ENCODE peak calls at places on chromosomes 5 and 9, in five cellular contexts. Y is neuronal stem cell, Q is H1, D is mesendoderm, O is IMR-90. B is an unnamed sample.

GRCh38 chr9:133125706-133126696 is 5.0 kb upstream of the RALGDS start:
- DNase-seq in Y (no peak), Q (no peak), D (no peak), O (peak), B (no peak)

GRCh38 chr5:96880402-96881164 is 4.3 kb downstream of the ERAP2 start:
- DNase-seq in Y (no peak), Q (no peak), D (no peak), O (peak), B (no peak)

GRCh38 chr5:96572864-96573512 is 89.2 kb upstream of the CAST start:
- DNase-seq in Y (no peak), Q (no peak), D (no peak), O (peak), B (no peak)

GRCh38 chr5:82396871-82397514 is 118.8 kb upstream of the RPS23 start:
- DNase-seq in Y (no peak), Q (no peak), D (no peak), O (peak), B (no peak)

GRCh38 chr9:20513126-20513913 is 109.0 kb downstream of the MLLT3 start:
- DNase-seq in Y (no peak), Q (no peak), D (no peak), O (peak), B (no peak)

GRCh38 chr9:108746864-108747263 is 108.9 kb downstream of the ACTL7B start:
- DNase-seq in Y (no peak), Q (no peak), D (no peak), O (no peak), B (no peak)

GRCh38 chr9:69364510-69365150 is 39.6 kb downstream of the ENTREP1 start:
- DNase-seq in Y (no peak), Q (no peak), D (no peak), O (no peak), B (no peak)

GRCh38 chr5:164027738-164028137 is 522.3 kb downstream of the MAT2B start:
- DNase-seq in Y (no peak), Q (no peak), D (no peak), O (peak), B (no peak)

DNA sequence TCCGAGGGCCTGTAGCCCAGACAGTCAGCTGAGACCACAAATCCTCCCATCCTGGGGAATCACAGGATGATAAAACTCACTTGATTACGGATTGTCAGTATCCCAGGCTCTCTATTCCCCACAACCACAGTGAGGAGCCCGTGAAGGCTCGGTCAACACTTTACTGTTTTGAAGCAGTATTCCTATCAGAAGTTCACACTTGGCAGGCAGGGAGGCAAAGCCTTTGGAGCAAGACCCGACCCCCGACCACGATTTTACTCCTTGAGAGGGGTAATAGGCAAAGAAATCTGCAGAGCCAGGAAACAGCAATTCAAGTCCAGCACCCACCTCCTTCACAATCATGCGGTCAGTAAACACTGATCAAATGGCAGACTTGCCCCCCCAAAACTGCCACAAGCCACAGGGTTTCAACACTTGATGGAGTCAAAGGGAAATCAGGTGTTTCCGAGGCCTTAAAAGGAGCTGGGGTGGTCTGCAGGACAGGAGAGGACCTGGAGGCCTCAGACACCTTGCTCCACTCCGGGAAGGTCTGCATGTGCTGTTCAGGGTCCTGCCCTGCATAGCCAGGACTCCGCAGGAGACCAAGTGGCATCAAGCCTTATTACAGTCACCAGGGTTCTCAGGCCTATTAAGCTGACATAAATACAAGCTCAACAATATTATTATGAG is 25.2 kb downstream of the BICD2 start:
- DNase-seq in Y (no peak), Q (no peak), D (no peak), O (no peak), B (no peak)
- H3K23ac ChIP-seq in Y (no peak), Q (no peak), D (no peak), O (no peak), B (no peak)

GRCh38 chr9:134350416-134350994 is 24.2 kb downstream of the RXRA start:
- DNase-seq in Y (no peak), Q (no peak), D (no peak), O (no peak), B (no peak)
- H3K18ac ChIP-seq in Y (peak), Q (no peak), D (no peak), O (no peak), B (no peak)

DNA sequence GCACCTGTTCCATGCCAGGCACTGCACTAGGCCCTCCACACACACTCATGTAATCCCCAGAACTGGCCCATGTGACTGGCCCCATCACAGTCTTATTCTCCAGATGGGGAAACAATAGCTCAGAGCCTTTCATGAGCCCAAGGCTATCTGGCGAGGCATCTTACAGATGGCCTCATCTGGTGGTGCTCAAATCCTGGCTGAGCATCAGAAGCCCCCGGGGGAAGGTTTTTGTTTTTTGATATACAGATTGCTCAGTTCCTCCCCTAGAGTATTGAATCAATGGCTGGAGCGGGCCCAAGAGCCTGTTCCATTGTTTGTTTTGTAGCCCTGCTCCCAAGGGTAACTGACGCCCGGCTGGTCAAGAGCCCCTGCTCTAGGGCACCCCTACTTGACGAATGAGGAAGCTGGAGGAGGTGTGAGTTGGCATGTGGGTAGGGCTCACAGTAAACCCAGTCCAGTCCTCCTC is 145.3 kb upstream of the RAPGEF1 start:
- DNase-seq in Y (no peak), Q (no peak), D (no peak), O (no peak), B (no peak)
- H3K23ac ChIP-seq in Y (no peak), Q (no peak), D (no peak), O (no peak), B (no peak)

GRCh38 chr9:81562221-81563019 is 126.9 kb downstream of the TLE1 start:
- DNase-seq in Y (no peak), Q (no peak), D (no peak), O (peak), B (no peak)
- H3K18ac ChIP-seq in Y (no peak), Q (no peak), D (no peak), O (peak), B (no peak)

GRCh38 chr9:100295240-100295639 is 57.5 kb downstream of the TEX10 start:
- DNase-seq in Y (no peak), Q (no peak), D (no peak), O (no peak), B (no peak)
- H3K23ac ChIP-seq in Y (no peak), Q (no peak), D (no peak), O (no peak), B (no peak)

GRCh38 chr9:27362447-27363210 is 65.7 kb upstream of the EQTN start:
- DNase-seq in Y (no peak), Q (no peak), D (no peak), O (no peak), B (no peak)
- H3K18ac ChIP-seq in Y (no peak), Q (no peak), D (no peak), O (no peak), B (no peak)

GRCh38 chr5:40780199-40780598 is 18.0 kb downstream of the PRKAA1 start:
- DNase-seq in Y (no peak), Q (no peak), D (no peak), O (no peak), B (no peak)
- H3K23ac ChIP-seq in Y (no peak), Q (no peak), D (no peak), O (no peak), B (no peak)

GRCh38 chr5:176536132-176536901 is 885 bp downstream of the RNF44 start:
- DNase-seq in Y (peak), Q (no peak), D (peak), O (peak), B (peak)

GRCh38 chr5:176538505-176538806 is 1.3 kb upstream of the RNF44 start:
- DNase-seq in Y (no peak), Q (no peak), D (peak), O (no peak), B (no peak)

GRCh38 chr5:176538985-176539384 is 1.8 kb upstream of the RNF44 start:
- DNase-seq in Y (no peak), Q (no peak), D (no peak), O (no peak), B (no peak)

GRCh38 chr5:176536902-176537607 is at the start of gene RNF44:
- DNase-seq in Y (peak), Q (peak), D (peak), O (peak), B (peak)

DNA sequence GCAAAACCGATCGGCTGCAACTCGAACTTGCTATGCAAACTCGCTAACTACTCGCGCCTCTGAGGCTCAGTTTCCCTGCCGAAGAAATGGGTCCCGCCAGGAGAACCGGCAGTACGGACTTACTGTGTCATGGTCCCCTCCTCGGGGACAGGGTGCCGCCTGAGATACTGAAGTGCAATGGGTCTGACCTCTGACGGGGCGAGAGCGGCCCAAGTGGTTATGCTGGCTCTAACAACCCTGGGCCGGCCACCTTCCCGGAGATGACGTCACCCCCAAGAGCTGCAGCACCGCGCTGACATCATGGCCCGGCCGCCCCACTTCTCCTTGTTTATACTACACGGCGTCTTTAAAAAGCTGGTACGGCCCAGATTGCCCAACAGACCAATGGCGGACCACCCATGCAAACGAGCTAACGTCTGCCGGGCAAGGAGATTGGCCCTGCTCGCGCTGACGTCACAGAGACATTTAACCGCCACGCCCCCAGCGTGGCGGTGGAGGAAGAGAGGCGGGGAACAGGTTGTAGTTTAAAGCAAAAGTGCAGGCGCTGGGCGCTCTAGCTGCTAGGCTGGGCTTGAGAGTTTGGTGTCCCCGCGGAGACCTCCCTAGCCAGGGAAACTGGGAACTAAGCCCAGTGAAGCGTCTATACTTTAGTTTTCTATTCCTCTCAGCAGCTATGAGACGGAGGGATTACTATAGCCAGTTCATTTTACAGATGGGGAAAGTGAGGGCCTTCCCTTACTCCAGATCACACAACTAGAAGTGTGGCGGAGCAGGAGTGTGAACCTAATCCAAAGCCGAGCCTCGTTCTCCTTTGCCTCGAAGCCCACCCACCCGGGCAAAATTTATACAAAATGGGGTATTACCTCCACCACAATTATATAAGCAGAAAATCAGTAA is 654 bp upstream of the RNF44 start:
- DNase-seq in Y (peak), Q (peak), D (peak), O (peak), B (peak)
- H3K18ac ChIP-seq in Y (peak), Q (peak), D (peak), O (peak), B (peak)